ENCODE peak calls at places on chromosomes 12 and 14, in five cellular contexts. U is GM12878, B is HepG2, T is HCT116, L is K562. V is an unnamed sample.
A peak's percentile ranks its signal among the peaks of the same experiment; 100 is the strongest.

GRCh38 chr12:87233636-87234035 is 795.6 kb downstream of the C12orf50 start:
- DNase-seq in B (no peak), U (no peak), T (no peak), L (no peak), V (no peak)

GRCh38 chr12:99852666-99853065 is 132.1 kb downstream of the ANKS1B start:
- DNase-seq in T (no peak), U (no peak), B (no peak), L (no peak), V (peak; percentile 46)

GRCh38 chr12:75641031-75641780 is 129.8 kb upstream of the KRR1 start:
- DNase-seq in U (peak; percentile 87), T (peak; percentile 93), B (no peak), L (peak; percentile 36), V (no peak)

GRCh38 chr14:99612065-99612736 is 8.2 kb upstream of the CCDC85C start:
- DNase-seq in B (no peak), L (no peak), U (no peak), T (no peak), V (no peak)

GRCh38 chr12:95205685-95206084 is 11.6 kb downstream of the FGD6 start:
- DNase-seq in T (no peak), U (no peak), B (no peak), L (no peak), V (no peak)

GRCh38 chr12:113155060-113155459 is 5.5 kb downstream of the CFAP73 start:
- DNase-seq in B (no peak), T (no peak), L (no peak), U (no peak), V (no peak)

GRCh38 chr12:102120564-102120873 is 536 bp downstream of the PARPBP start:
- DNase-seq in B (peak; percentile 0), T (no peak), L (no peak), U (no peak), V (no peak)

GRCh38 chr14:61618448-61618847 is 76.9 kb upstream of the HIF1A start:
- DNase-seq in T (no peak), U (no peak), L (no peak), B (no peak), V (no peak)

GRCh38 chr14:73428354-73428824 is 30.0 kb downstream of the NUMB start:
- DNase-seq in U (no peak), B (peak; percentile 72), L (no peak), T (no peak), V (peak; percentile 74)
- TF ChIP-seq JUND in U (no peak), B (no peak), L (no peak), T (no peak), V (no peak)

GRCh38 chr12:38157933-38158401 is 158.6 kb upstream of the ALG10B start:
- DNase-seq in U (no peak), T (no peak), L (no peak), B (no peak), V (no peak)
- TF ChIP-seq JUND in U (no peak), T (no peak), L (no peak), B (no peak), V (no peak)

DNA sequence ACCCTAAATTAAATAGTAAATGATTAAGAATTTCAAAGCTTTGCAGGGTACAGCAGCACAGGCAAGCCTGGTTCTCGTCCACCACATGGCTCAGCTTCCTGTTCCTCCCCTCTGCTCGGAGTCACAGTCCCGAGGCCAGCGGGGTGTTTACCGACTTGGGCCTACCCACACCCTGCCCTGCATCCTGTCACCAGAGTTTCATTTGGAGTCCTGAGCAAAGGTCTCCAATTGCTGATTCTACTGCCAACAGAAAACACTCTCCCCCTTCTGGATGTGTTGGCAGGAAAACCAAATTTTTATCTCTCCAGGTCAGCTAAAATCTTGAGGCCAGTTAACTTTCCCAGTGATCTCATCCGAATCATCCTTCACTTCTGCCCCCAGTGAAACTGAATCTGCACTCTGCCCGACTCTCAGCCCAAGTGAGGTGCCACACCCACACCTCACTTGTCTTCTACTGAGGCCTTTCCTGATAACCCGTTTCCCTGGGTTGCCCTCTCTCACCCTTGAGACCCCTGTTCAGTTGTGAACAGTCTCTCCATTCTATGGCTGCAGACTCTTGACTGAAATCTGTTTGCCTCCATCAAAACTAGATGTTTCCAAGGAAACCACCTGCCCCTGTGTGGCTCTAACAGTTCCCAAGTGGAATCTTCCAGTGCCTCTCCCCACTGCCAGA is 71.2 kb downstream of the VCPKMT start:
- DNase-seq in U (peak; percentile 54), L (no peak), B (peak; percentile 82), T (no peak), V (no peak)
- TF ChIP-seq JUND in U (no peak), L (no peak), B (no peak), T (no peak), V (no peak)

GRCh38 chr14:88195676-88196075 is 127.4 kb downstream of the KCNK10 start:
- DNase-seq in L (no peak), T (no peak), B (no peak), U (no peak), V (no peak)
- TF ChIP-seq JUND in L (no peak), T (no peak), B (no peak), U (no peak), V (no peak)

GRCh38 chr14:93231129-93231979 is 24.3 kb downstream of the UBR7 start:
- DNase-seq in T (no peak), U (no peak), B (no peak), L (no peak), V (peak; percentile 61)
- TF ChIP-seq JUND in T (no peak), U (no peak), B (no peak), L (no peak), V (no peak)

DNA sequence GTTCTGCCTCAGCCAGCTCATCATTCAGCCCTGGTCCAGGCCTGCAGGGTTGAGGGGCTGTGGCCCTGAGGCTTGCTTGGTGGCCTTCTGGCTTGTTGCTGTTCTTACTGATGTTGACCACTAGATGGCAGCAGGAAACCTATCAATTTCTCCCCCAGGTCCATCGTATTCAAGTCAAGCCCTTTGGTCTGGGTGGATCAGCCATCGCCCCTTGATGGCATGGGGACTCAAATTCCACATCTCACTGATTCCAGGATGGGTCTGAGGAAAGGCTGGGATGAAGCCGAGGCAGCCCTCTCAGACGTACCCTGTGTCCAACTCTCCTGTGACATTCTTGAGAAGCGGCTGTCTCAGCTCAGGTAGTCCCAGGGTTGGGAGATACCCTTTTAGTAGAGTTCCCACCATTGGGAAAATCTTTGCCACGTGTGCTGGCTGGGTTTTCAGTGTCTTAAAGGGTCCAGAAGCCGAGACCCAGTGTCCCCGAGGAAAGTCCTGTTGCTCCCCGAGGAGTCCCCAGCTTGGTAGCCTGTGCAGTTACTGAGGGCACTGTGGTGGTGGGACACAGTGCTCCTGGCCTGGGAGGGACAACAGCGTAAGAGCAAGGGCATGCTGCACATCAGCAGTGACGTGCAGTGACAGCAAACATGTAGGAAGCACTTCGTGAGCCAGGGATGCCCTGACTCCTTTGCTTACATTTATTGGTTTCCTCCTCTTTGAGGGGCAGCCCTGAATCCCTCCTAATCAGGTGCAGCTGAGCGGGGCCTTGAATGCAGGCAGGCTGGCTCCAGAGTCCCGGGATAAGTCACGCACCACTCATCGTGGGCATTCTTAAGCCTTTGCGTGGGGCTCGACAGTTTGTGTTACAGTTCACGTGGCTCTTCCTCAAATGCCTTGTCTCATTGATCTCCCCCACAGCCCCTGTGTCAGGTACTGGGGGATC is 58.6 kb downstream of the TSPAN9 start:
- DNase-seq in L (peak; percentile 73), T (peak; percentile 61), U (peak; percentile 20), B (peak; percentile 73), V (peak; percentile 79)
- TF ChIP-seq JUND in L (no peak), T (no peak), U (no peak), B (no peak), V (no peak)

DNA sequence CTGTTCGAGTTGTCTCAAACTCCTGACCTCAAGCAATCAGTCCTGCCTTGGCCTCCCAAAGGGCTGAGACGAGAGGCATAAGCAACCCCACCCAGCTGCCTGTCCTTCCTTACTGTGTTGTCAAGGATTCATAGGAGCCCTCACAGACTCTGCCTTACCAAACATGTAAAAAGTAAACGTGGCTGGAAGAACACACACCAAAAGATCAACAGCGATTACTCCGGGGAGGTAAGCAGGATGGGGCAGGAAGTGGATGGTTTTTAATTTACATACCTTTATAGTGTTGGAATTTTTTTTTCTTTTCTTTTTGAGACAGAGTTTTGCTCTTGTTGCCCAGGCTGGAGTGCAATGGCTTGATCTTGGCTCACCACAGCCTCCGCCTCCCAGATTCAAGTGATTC is 61.5 kb upstream of the EGLN3 start:
- DNase-seq in B (no peak), U (no peak), L (no peak), T (no peak), V (no peak)
- TF ChIP-seq JUND in B (no peak), U (no peak), L (no peak), T (no peak), V (no peak)